ENCODE peak calls at places on chromosomes 11 and 22, in four cellular contexts. One of them, this sample, is unnamed.

GRCh38 chr22:43945632-43946390 is 9.4 kb upstream of the SAMM50 start:
- DNase-seq in GM12878: no peak
- DNase-seq in HepG2: peak
- DNase-seq in K562: peak
- DNase-seq in this sample: peak

GRCh38 chr22:35742342-35743100 is 24.8 kb downstream of the APOL5 start:
- DNase-seq in HepG2: no peak
- DNase-seq in K562: peak
- DNase-seq in GM12878: no peak
- DNase-seq in this sample: no peak

GRCh38 chr22:47927811-47928210 is 1165.4 kb downstream of the TBC1D22A start:
- DNase-seq in HepG2: no peak
- DNase-seq in K562: no peak
- DNase-seq in GM12878: no peak
- DNase-seq in this sample: no peak

GRCh38 chr11:2390871-2391662 is 9.5 kb upstream of the TSSC4 start:
- DNase-seq in HepG2: no peak
- DNase-seq in K562: peak
- DNase-seq in GM12878: no peak
- DNase-seq in this sample: no peak

GRCh38 chr11:120819003-120819402 is 204.9 kb upstream of the TBCEL start:
- DNase-seq in HepG2: peak
- DNase-seq in GM12878: no peak
- DNase-seq in K562: no peak
- DNase-seq in this sample: no peak

GRCh38 chr22:23556026-23556620 is 24.0 kb downstream of the IGLL1 start:
- DNase-seq in HepG2: no peak
- DNase-seq in K562: no peak
- DNase-seq in GM12878: no peak
- DNase-seq in this sample: no peak

GRCh38 chr11:721913-722811 is 16.1 kb downstream of the EPS8L2 start:
- DNase-seq in K562: peak
- DNase-seq in HepG2: no peak
- DNase-seq in GM12878: no peak
- DNase-seq in this sample: no peak

GRCh38 chr22:26471522-26471921 is 12.1 kb downstream of the HPS4 start:
- DNase-seq in K562: no peak
- DNase-seq in HepG2: peak
- DNase-seq in GM12878: no peak
- DNase-seq in this sample: no peak

GRCh38 chr11:74185695-74186094 is 14.6 kb downstream of the PPME1 start:
- DNase-seq in GM12878: no peak
- DNase-seq in K562: no peak
- DNase-seq in HepG2: no peak
- DNase-seq in this sample: no peak

GRCh38 chr11:45936655-45937054 is 14.2 kb downstream of the LARGE2 start:
- DNase-seq in HepG2: no peak
- DNase-seq in GM12878: no peak
- DNase-seq in K562: no peak
- DNase-seq in this sample: no peak

GRCh38 chr22:35638408-35638807 is 9.8 kb upstream of the APOL6 start:
- DNase-seq in K562: no peak
- DNase-seq in GM12878: no peak
- DNase-seq in HepG2: no peak
- DNase-seq in this sample: no peak

GRCh38 chr22:24391836-24392217 is 35.6 kb upstream of the ADORA2A start:
- DNase-seq in HepG2: no peak
- DNase-seq in GM12878: no peak
- DNase-seq in K562: no peak
- DNase-seq in this sample: no peak

GRCh38 chr11:6531267-6531752 is 34.2 kb downstream of the DNHD1 start:
- DNase-seq in K562: peak
- DNase-seq in GM12878: peak
- DNase-seq in HepG2: peak
- DNase-seq in this sample: no peak

GRCh38 chr22:32473388-32473952 is 1.1 kb upstream of the FBXO7 start:
- DNase-seq in K562: peak
- DNase-seq in HepG2: peak
- DNase-seq in GM12878: peak
- DNase-seq in this sample: no peak

GRCh38 chr11:57474017-57474750 is 13.9 kb downstream of the RTN4RL2 start:
- DNase-seq in K562: peak
- DNase-seq in GM12878: peak
- DNase-seq in HepG2: no peak
- DNase-seq in this sample: no peak

GRCh38 chr22:26576026-26576680 is 13.8 kb downstream of the TPST2 start:
- DNase-seq in HepG2: no peak
- DNase-seq in K562: no peak
- DNase-seq in GM12878: no peak
- DNase-seq in this sample: no peak

GRCh38 chr11:46265764-46266163 is 11.7 kb upstream of the CREB3L1 start:
- DNase-seq in HepG2: no peak
- DNase-seq in GM12878: peak
- DNase-seq in K562: no peak
- DNase-seq in this sample: no peak

GRCh38 chr11:114366331-114367243 is 33.7 kb downstream of the C11orf71 start:
- DNase-seq in GM12878: no peak
- DNase-seq in HepG2: no peak
- DNase-seq in K562: no peak
- DNase-seq in this sample: no peak

GRCh38 chr11:20119315-20119714 is 41.0 kb downstream of the DBX1 start:
- DNase-seq in HepG2: no peak
- DNase-seq in K562: peak
- DNase-seq in GM12878: no peak
- DNase-seq in this sample: no peak

GRCh38 chr11:76270387-76270786 is 64.1 kb upstream of the WNT11 start:
- DNase-seq in HepG2: no peak
- DNase-seq in K562: no peak
- DNase-seq in GM12878: no peak
- DNase-seq in this sample: no peak

GRCh38 chr11:85845052-85845631 is 10.0 kb upstream of the CCDC83 start:
- DNase-seq in K562: no peak
- DNase-seq in HepG2: no peak
- DNase-seq in GM12878: no peak
- DNase-seq in this sample: no peak

GRCh38 chr11:30984442-30984816 is 385.1 kb downstream of the DCDC1 start:
- DNase-seq in HepG2: peak
- DNase-seq in GM12878: no peak
- DNase-seq in K562: no peak
- DNase-seq in this sample: no peak

GRCh38 chr11:30987819-30988218 is 381.7 kb downstream of the DCDC1 start:
- DNase-seq in K562: no peak
- DNase-seq in GM12878: no peak
- DNase-seq in HepG2: no peak
- DNase-seq in this sample: no peak

GRCh38 chr11:30983143-30983542 is 386.4 kb downstream of the DCDC1 start:
- DNase-seq in GM12878: no peak
- DNase-seq in HepG2: no peak
- DNase-seq in K562: no peak
- DNase-seq in this sample: no peak

GRCh38 chr11:30984827-30985226 is 384.7 kb downstream of the DCDC1 start:
- DNase-seq in HepG2: no peak
- DNase-seq in K562: no peak
- DNase-seq in GM12878: no peak
- DNase-seq in this sample: no peak

DNA sequence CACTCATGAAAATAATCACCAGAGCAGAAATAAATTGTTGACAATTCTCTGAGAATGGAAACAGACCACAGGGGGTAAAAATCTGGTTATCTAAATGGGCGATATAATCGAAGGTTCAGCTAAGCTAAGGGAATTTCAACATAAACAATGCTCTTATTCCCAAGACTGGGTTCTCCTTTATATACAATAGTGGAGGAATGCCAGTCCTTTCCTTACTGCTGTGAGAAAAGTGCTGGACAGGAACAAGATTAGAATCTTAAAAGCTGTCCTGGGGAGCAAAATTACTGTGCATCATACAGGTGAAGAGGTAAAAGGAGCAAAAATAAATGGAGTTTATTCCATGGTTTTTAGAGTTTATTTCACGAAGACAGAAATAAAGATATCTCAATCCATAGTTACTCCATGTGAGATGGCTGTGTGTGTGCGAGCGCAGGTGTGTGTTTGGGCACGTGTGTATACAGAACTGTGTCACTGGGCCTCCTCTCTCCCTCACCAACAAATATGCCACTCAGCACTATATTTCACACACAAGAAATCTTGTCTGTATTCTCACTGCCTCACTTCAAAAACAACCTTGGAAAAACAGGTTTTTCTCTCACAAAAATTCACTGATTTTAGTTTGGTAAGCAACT is 385.6 kb downstream of the DCDC1 start:
- DNase-seq in HepG2: no peak
- DNase-seq in GM12878: no peak
- DNase-seq in K562: no peak
- DNase-seq in this sample: no peak
- TF ChIP-seq CREM in HepG2: no peak
- TF ChIP-seq CREM in GM12878: no peak
- TF ChIP-seq CREM in K562: no peak
- TF ChIP-seq CREM in this sample: no peak

DNA sequence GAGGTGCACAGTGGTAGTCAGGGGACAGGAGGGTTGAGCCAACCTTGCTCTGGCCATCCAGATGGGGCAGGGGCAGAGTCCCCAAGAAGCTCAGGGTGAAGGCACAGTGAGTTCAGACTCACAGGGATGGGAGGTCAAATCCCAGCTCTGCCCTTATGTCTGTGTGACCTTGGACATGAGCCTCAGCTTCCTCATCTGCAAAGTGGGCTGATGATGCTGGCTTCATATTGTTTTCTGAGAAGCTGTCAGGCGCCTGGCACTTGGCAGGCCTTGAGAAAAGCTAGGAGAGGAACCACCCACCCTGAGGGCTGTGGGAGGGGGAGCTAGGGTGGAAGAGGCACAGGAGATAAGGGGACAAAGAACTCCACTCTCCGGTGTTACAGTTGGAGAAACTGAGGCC is 23.6 kb downstream of the CYTH4 start:
- DNase-seq in K562: no peak
- DNase-seq in GM12878: no peak
- DNase-seq in HepG2: no peak
- DNase-seq in this sample: no peak
- TF ChIP-seq CREM in K562: no peak
- TF ChIP-seq CREM in GM12878: no peak
- TF ChIP-seq CREM in HepG2: no peak
- TF ChIP-seq CREM in this sample: no peak

GRCh38 chr11:65698205-65698604 is 13.8 kb upstream of the KAT5 start:
- DNase-seq in GM12878: no peak
- DNase-seq in HepG2: no peak
- DNase-seq in K562: no peak
- DNase-seq in this sample: no peak
- TF ChIP-seq CREM in GM12878: no peak
- TF ChIP-seq CREM in HepG2: no peak
- TF ChIP-seq CREM in K562: no peak
- TF ChIP-seq CREM in this sample: no peak

DNA sequence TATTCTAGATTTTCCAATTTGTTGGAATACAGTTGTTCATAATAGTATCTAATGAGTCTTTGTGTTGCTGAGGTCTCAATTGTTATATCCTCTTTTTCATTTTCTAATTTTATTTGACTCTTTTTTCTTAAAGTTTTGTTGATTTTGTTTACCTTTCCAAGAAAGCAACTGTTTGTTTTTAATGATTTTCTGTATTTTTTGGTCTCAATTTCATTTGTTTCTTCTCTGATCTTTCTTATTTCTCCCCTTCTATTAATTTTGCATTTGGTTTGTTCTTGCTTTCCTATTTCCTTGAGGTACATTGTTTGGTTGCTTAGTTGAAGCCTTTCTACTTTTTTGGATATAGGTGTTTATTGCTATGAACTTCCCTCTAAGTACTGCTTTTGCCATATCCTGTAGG is 5.2 kb upstream of the OR52A1 start:
- DNase-seq in HepG2: no peak
- DNase-seq in GM12878: no peak
- DNase-seq in K562: no peak
- DNase-seq in this sample: no peak
- TF ChIP-seq CREM in HepG2: no peak
- TF ChIP-seq CREM in GM12878: no peak
- TF ChIP-seq CREM in K562: no peak
- TF ChIP-seq CREM in this sample: no peak

GRCh38 chr22:39153220-39153860 is 860 bp upstream of the CBX7 start:
- DNase-seq in GM12878: no peak
- DNase-seq in HepG2: no peak
- DNase-seq in K562: no peak
- DNase-seq in this sample: no peak
- TF ChIP-seq CREM in GM12878: no peak
- TF ChIP-seq CREM in HepG2: no peak
- TF ChIP-seq CREM in K562: no peak
- TF ChIP-seq CREM in this sample: no peak

This sample was measured in WTC11.